ENCODE peak calls at places on chromosomes 3 and 15, in eight cellular contexts. O is heart left ventricle, R is lower lobe of right lung, G is uterus, A is mammary epithelial cell, M is upper lobe of right lung, L is H1, V is thoracic aorta. B is an unnamed sample. For H3K27me3, the result is how much of the 10 kb centered on the place peaks cover.

GRCh38 chr3:115100806-115101205 is 46.3 kb downstream of the ZBTB20 start:
- DNase-seq in M (no peak), R (no peak), L (no peak), G (no peak), A (no peak), V (no peak), O (no peak), B (no peak)

GRCh38 chr3:100682056-100682853 is 27.0 kb upstream of the TFG start:
- DNase-seq in M (peak), R (peak), L (no peak), O (peak), G (no peak), A (no peak), V (no peak), B (no peak)

GRCh38 chr15:31474059-31474868 is 147.6 kb downstream of the KLF13 start:
- DNase-seq in L (no peak), V (no peak), R (no peak), O (no peak), A (no peak), M (no peak), G (peak), B (no peak)

GRCh38 chr15:98873441-98874218 is 134.0 kb downstream of the PGPEP1L start:
- DNase-seq in A (peak), R (peak), L (no peak), O (no peak), M (no peak), V (no peak), G (no peak), B (peak)

GRCh38 chr3:39707314-39707909 is 102.0 kb upstream of the MYRIP start:
- DNase-seq in A (no peak), O (no peak), L (no peak), R (no peak), V (no peak), M (no peak), G (no peak), B (peak)

GRCh38 chr3:50664959-50665602 is 9.6 kb upstream of the DOCK3 start:
- DNase-seq in G (no peak), R (no peak), A (no peak), L (no peak), O (no peak), M (no peak), V (no peak), B (no peak)

GRCh38 chr15:57534279-57534678 is 57.4 kb upstream of the MYZAP start:
- DNase-seq in G (no peak), V (no peak), R (no peak), M (no peak), L (no peak), A (no peak), O (no peak), B (no peak)

GRCh38 chr3:152019516-152019915 is 146.1 kb downstream of the SUCNR1 start:
- DNase-seq in L (no peak), O (no peak), R (no peak), V (no peak), A (peak), G (no peak), M (no peak), B (no peak)

GRCh38 chr15:74821091-74821789 is 5.2 kb upstream of the CPLX3 start:
- DNase-seq in G (no peak), V (no peak), O (no peak), L (no peak), A (peak), M (no peak), R (no peak), B (peak)
- H3K4me3 ChIP-seq in G (no peak), V (no peak), O (no peak), L (no peak), A (no peak), M (no peak), R (no peak), B (no peak)

DNA sequence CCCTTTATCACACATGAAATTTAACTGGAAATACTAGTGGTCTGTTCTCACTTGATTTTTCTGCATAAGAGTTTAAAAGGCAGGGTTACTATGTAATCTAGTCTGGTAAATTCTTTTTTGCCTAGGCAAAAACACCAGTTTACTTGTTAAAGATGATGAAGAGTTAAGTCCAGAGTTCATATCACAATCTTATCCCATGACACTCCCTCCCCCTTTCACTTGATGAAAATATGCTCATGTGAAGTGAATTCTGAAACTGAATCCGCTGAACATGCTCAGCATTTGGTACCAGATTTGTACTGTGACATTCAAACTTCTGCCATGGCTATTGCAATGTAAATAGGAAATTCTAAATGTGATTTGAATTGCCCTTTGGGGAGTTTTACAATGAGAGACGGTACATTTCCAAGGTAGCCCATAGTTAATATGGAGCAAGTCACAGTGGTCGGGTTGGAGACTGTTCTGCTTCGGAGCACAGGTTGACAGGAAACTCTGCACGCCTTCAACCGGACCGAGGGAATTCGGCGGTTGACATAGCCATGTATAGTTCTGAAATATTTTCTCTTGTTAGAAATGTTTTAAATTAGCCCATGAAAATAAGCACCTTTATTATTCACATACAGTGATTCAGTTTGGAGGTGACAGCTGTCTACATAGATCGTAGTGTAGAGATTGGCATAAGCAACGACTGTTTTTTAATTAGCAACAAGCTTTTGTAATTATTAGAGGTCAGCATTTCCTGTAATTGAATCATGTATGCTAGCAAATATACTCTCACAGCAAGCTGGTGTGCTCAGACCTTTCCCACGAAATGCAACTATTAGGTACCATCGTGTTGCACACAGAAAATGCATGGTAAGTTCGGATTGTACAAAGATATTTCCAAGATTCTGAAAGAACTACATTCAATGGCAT is 768.6 kb upstream of the GOLIM4 start:
- DNase-seq in R (no peak), A (no peak), G (no peak), O (no peak), V (no peak), M (no peak), L (no peak), B (no peak)
- H3K27me3 ChIP-seq in R (under half), A (under half), G (under half), O (under half), V (under half), M (under half), L (under half), B (under half)

GRCh38 chr3:42266085-42266484 is at the start of gene CCK:
- DNase-seq in O (no peak), G (no peak), V (no peak), L (no peak), M (no peak), A (no peak), R (no peak), B (no peak)

GRCh38 chr3:42263354-42264346 is 2.3 kb downstream of the CCK start:
- DNase-seq in M (no peak), L (no peak), G (no peak), O (no peak), V (no peak), A (no peak), R (no peak), B (no peak)

GRCh38 chr3:42267878-42268277 is 1.9 kb upstream of the CCK start:
- DNase-seq in A (no peak), G (no peak), M (no peak), O (no peak), V (no peak), R (no peak), L (no peak), B (no peak)

GRCh38 chr3:42264399-42265058 is 1.5 kb downstream of the CCK start:
- DNase-seq in V (no peak), A (no peak), O (peak), R (peak), L (no peak), G (no peak), M (peak), B (no peak)

DNA sequence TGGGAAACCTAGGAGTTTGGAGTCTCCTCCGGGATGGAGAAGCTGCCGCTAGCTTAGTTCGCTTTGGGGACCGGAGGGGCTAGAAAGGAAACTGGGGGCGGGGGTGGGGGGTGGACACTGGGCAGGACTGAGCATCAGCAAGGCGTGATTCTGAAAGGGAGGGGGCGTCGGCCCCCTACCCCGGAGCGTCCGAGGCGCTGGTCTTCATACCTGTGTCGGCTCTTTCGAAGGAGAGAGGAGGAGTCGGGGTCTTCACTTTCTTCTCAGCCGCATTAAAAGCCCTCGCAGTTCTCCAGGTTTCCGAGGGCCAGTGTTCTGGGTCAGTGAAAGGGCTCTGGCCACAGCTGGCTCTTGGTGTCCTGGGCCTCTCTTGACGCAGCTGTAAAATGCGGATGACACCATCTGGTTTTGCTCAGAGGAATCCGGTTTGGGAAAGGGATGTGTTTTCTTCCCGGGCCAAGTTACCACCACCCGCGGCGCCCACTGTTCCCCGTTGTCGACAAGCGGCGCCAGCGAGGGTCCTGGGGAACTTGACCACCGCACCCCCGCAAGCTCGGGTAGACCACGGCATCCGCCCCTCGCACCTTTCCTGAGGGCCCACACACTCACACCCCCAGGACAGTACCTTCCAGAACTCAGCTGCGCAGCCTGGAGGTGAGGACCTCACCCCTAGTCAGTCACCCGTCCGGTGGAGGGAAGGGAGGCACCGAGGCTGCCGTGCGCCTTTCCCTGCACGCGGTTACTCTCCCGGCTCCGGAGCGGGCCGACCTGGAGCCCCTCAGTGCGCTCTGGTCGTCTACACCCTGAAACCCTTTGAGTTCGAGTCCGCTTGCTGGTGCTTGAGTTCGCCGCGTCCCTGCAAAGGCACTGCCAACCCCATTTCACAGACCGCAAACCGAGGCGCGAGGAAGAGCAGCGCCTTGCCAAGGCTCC is 660 bp downstream of the CCK start:
- DNase-seq in M (no peak), R (no peak), O (no peak), L (no peak), A (no peak), G (no peak), V (no peak), B (no peak)
- H3K4me3 ChIP-seq in M (no peak), R (no peak), O (no peak), L (no peak), A (no peak), G (no peak), V (peak), B (no peak)

GRCh38 chr3:198080521-198081384 is 120.7 kb downstream of the LMLN start:
- DNase-seq in A (peak), G (no peak), M (peak), R (peak), L (peak), O (peak), V (no peak), B (no peak)

GRCh38 chr3:198076722-198077308 is 116.8 kb downstream of the LMLN start:
- DNase-seq in M (no peak), R (no peak), O (no peak), A (no peak), G (no peak), L (no peak), V (no peak), B (no peak)

GRCh38 chr3:198079771-198080520 is 119.9 kb downstream of the LMLN start:
- DNase-seq in A (peak), L (peak), V (no peak), R (no peak), G (no peak), O (no peak), M (no peak), B (no peak)

GRCh38 chr3:198081421-198081844 is 121.4 kb downstream of the LMLN start:
- DNase-seq in M (no peak), R (no peak), O (no peak), L (no peak), A (no peak), V (no peak), G (no peak), B (no peak)
- H3K27me3 ChIP-seq in M (half or more), R (half or more), O (half or more), L (under half), A (under half), V (under half), G (half or more), B (under half)